ENCODE peak calls at places on chromosomes 7 and 10, in six cellular contexts. O is mammary epithelial cell; A is BE2C; C is esophagus squamous epithelium; B is CD8-positive, alpha-beta T cell; S is GM12878. Q is an unnamed sample. For H3K27me3, the result is how much of the 10 kb centered on the place peaks cover.

GRCh38 chr10:126104767-126105166 is 208.4 kb downstream of the FANK1 start:
- DNase-seq in O (no peak), S (no peak), A (no peak), C (no peak), B (no peak), Q (no peak)

GRCh38 chr7:52917982-52918578 is 117.4 kb upstream of the POM121L12 start:
- DNase-seq in C (no peak), O (no peak), A (peak), B (no peak), S (no peak), Q (no peak)

GRCh38 chr10:126350216-126350992 is 37.9 kb downstream of the ADAM12 start:
- DNase-seq in S (no peak), A (peak), C (no peak), O (peak), B (no peak), Q (no peak)

GRCh38 chr7:140206963-140207362 is 30.2 kb upstream of the KDM7A start:
- DNase-seq in B (no peak), O (no peak), S (no peak), A (no peak), C (no peak), Q (no peak)

GRCh38 chr7:129853661-129854268 is 99.0 kb downstream of the UBE2H start:
- DNase-seq in B (no peak), S (no peak), O (peak), A (peak), C (no peak), Q (no peak)

GRCh38 chr7:87506243-87507180 is 31.0 kb upstream of the ABCB4 start:
- DNase-seq in C (no peak), B (no peak), A (no peak), O (peak), S (no peak), Q (no peak)

GRCh38 chr7:29806131-29806792 is at the start of gene WIPF3:
- DNase-seq in C (no peak), A (peak), O (no peak), S (no peak), B (no peak), Q (no peak)

GRCh38 chr7:143393267-143394041 is 12.3 kb downstream of the ZYX start:
- DNase-seq in C (no peak), A (no peak), B (no peak), S (no peak), O (no peak), Q (no peak)

GRCh38 chr10:104142081-104142480 is 20.1 kb downstream of the SFR1 start:
- DNase-seq in C (no peak), A (no peak), B (no peak), S (no peak), O (no peak), Q (no peak)

GRCh38 chr10:17838080-17838634 is 29.0 kb downstream of the MRC1 start:
- DNase-seq in C (no peak), S (no peak), B (no peak), A (peak), O (no peak), Q (no peak)

GRCh38 chr7:44284216-44284615 is 41.2 kb downstream of the CAMK2B start:
- DNase-seq in S (no peak), C (no peak), B (no peak), A (peak), O (no peak), Q (no peak)

GRCh38 chr7:1537631-1538412 is 7.3 kb downstream of the MAFK start:
- DNase-seq in C (no peak), A (peak), O (peak), B (no peak), S (no peak), Q (peak)

GRCh38 chr7:4181446-4181845 is 500.6 kb upstream of the FOXK1 start:
- DNase-seq in O (no peak), S (no peak), C (no peak), B (no peak), A (no peak), Q (no peak)

GRCh38 chr10:48523820-48524758 is 80.8 kb downstream of the ARHGAP22 start:
- DNase-seq in S (no peak), C (no peak), B (no peak), A (peak), O (no peak), Q (no peak)

GRCh38 chr10:95394161-95394880 is 103.5 kb upstream of the PDLIM1 start:
- DNase-seq in O (peak), A (no peak), B (no peak), S (peak), C (no peak), Q (no peak)

GRCh38 chr10:101014966-101015581 is 15.5 kb downstream of the LZTS2 start:
- DNase-seq in B (no peak), O (peak), C (no peak), S (no peak), A (no peak), Q (no peak)

DNA sequence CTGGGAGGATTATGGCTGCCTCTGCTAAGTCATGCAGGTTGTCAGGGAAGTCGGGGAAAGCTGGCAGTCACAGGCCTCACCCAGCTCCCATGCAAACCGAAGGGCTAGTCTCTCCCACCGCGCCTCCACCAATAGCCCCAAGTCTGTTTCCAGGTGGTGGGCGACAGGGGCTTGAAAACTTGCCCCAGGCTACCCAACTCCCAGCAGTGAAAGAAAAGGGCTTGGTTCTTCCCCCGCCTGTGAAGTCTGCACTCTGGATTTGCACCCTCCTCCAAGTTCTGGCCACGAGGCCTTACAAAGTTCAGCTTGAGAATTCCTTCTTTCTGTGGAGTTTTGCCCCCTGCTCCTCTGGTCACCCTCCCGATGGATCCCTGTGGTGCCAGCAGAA is 99.9 kb upstream of the CHST15 start:
- DNase-seq in A (no peak), C (no peak), O (no peak), B (no peak), S (no peak), Q (no peak)
- H3K4me3 ChIP-seq in A (no peak), C (no peak), O (no peak), B (no peak), S (no peak), Q (no peak)

DNA sequence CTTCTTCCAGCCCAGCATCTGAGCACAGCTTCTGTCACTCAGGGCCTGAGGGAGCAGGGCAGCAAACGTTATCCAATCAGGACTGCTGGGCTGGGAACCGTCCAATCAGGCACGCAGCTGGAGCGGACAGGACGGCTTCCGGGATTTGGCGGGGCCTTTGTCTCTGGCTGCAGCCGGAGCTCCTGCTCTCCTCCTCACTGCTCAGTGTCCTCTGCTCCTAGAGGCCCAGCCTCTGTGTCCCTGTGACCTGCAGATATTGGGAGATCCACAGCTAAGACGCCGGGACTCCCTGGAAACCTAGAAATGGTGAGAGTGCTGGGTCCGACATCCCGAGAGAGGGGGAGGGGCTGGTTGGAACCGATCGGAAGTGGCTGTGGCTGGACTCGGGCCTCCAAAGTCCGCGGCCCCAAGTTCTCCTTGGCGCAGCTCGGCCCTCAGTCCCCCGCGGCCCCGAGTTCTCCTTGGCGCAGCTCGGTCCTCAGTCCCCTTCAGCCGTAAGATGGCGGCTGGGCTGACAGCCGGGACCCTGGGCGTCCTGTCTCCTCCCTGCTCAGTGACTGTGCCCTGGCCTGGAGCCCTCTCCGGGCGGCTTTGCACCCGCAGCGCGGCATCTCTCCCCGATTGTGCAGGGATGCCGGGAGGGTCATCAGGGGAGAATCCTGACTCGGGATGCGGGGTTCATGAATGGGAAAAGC is at the start of gene ZNF107:
- DNase-seq in S (peak), A (peak), B (peak), C (peak), O (peak), Q (peak)
- TF ChIP-seq CTCF in S (no peak), A (no peak), B (no peak), C (no peak), O (no peak), Q (no peak)

GRCh38 chr7:73645643-73646182 is 21.4 kb upstream of the MLXIPL start:
- DNase-seq in A (no peak), B (no peak), C (no peak), O (peak), S (no peak), Q (no peak)

GRCh38 chr7:73650524-73650923 is 17.1 kb upstream of the VPS37D start:
- DNase-seq in S (no peak), A (no peak), O (no peak), C (no peak), B (no peak), Q (no peak)

GRCh38 chr7:73646785-73647724 is 20.6 kb upstream of the VPS37D start:
- DNase-seq in O (no peak), C (no peak), B (no peak), S (no peak), A (no peak), Q (no peak)

GRCh38 chr7:73647725-73648592 is 19.7 kb upstream of the VPS37D start:
- DNase-seq in C (no peak), A (peak), S (no peak), B (no peak), O (no peak), Q (no peak)

DNA sequence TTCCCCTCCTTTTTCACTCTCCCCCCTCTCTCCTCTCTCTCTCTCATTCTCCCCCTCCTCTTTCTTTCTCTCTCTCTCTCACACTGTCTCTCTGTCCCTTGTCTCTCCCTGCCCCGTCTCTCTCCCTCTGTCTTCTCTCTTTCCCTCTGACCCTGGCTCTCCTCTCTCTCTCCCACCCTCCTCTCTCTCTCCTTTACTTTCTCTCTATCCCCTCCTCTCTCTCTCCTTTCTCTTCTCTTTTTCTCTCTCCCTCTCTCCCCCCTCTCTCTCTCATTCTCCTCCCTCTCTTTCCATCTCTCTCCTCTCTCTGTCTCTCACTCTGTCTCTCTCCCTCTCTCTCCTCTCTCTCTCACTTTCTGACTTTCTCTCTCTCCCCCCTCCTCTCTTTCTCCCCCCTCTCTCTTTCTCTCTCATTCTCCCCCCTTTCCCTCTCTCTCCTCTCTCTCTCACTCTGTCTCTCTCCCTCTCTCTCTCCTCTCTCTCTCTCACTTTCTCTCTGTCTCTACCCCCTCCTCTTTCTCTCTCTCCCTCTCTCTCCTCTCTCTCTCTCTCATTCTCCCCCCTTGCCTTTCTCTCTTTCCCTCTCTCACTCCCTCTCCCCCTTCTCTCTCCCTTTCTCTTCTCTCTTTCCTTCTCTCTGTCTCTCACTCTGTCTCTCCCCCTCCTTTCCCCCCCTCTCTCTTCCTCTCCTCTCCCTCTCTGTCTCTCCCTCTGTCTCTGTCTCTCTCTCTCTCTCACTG is 18.9 kb upstream of the VPS37D start:
- DNase-seq in S (no peak), C (no peak), B (no peak), A (no peak), O (no peak), Q (no peak)
- H3K27me3 ChIP-seq in S (under half), C (under half), B (under half), A (half or more), O (under half), Q (under half)

GRCh38 chr7:11127988-11128387 is 154.3 kb downstream of the PHF14 start:
- DNase-seq in C (no peak), O (no peak), S (no peak), B (no peak), A (no peak), Q (no peak)

GRCh38 chr7:11125160-11125559 is 151.5 kb downstream of the PHF14 start:
- DNase-seq in O (no peak), S (no peak), C (no peak), A (no peak), B (no peak), Q (no peak)

GRCh38 chr7:11128500-11128899 is 154.8 kb downstream of the PHF14 start:
- DNase-seq in A (no peak), C (no peak), O (no peak), B (no peak), S (no peak), Q (no peak)

GRCh38 chr7:11130012-11130411 is 156.3 kb downstream of the PHF14 start:
- DNase-seq in S (no peak), O (no peak), B (no peak), A (no peak), C (no peak), Q (no peak)

DNA sequence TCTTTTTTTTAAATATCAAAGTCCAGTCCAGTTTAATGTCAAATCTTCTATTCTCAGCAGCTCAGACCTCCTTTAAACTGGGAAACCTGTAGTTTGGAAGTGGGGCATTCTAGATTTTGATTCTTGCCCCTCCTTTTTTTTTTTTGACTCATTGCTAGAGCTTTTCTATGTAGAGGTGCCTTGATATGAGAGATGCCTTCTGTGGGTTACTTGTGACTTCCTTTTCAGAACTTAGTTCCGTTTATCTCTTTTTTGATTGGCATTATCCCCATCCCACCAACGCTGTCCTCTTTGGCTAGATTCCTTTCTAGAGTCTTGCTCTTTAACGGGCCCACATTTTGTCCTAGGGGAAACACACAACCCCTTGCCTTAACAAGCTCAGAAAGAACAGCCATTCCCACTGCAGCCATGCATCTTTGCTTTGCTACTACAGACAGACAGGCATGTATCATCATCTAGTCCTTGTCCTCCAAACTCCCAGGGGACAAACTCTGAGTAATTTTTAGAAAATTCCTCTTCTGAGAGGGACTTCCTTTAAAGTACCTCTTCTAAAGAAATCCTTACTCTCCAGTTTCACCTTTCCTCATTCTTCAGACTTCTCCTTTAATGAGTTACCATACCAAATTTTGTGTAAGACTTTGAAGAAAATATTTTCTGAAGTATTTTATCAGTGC is 153.6 kb downstream of the PHF14 start:
- DNase-seq in B (no peak), S (no peak), C (no peak), O (no peak), A (no peak), Q (no peak)
- H3K4me3 ChIP-seq in B (no peak), S (no peak), C (no peak), O (no peak), A (no peak), Q (no peak)

GRCh38 chr7:23520582-23520981 is 11.2 kb downstream of the TRA2A start:
- DNase-seq in O (no peak), A (peak), S (no peak), C (no peak), B (no peak), Q (no peak)
- TF ChIP-seq CTCF in O (no peak), A (peak), S (no peak), C (no peak), B (no peak), Q (no peak)

DNA sequence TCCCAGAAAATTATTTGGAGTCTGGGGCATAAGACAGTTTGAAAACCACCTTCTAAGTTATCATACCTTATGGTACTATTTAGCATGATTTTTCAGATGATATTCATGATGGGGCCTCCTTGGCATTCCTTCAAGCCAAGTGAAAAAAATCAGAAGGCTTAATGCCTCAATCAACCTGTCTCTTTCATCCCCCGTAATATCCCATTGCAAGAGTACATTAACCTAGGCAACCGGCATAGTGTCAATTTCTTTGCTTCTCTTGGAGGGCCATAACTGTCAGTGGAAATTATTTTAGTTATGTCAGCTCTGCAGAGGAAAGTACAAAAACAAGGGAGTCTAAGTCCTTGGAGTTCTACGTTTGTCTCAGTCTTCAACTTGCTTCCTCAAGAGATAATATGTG is 43.4 kb downstream of the INHBA start:
- DNase-seq in S (no peak), C (no peak), A (no peak), O (no peak), B (no peak), Q (no peak)
- H3K27me3 ChIP-seq in S (under half), C (under half), A (under half), O (under half), B (under half), Q (under half)

DNA sequence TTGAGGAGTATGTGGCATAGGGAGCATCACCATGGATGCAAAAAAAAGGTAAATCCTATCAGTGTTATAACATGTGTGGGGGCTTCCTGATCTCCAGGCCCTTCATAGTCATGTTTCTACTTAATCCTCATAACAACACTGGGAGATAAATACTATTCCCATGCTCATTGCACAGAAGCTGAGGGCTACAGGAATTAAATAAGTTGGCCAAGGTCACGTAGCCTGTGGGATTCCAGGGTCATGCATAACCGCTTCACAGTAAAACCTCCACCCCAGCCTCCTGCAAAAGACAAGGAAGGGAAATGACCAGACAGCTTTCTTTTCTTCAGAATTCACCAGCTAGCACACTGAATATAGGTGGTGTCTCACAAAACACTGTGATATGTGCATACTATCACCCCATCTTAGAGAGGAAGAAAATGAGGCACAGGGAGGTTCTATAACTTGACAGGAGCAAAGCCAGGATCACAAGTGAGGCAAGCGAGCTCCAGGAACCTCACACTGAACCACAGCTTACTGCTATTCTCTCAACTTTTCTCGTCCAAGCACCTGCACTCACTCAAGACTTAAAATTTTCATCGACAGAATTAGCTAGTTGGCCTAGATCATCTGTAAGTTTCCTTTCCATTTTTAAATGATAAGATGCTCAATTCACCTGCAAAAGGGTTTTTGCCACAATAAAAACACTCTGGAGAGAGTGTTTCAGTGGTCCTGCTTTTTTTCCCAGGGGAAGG is 13.4 kb downstream of the JAZF1 start:
- DNase-seq in A (no peak), S (no peak), B (no peak), C (no peak), O (no peak), Q (no peak)
- H3K4me3 ChIP-seq in A (no peak), S (no peak), B (no peak), C (no peak), O (no peak), Q (no peak)

Q was measured in GM06990.